ENCODE peak calls at places on chromosome X, in five cellular contexts. H is AG10803, X is GM13976, K is B cell, S is RWPE1. I is an unnamed sample.

GRCh38 chrX:16661495-16661894 is 11.5 kb downstream of the S100G start:
- DNase-seq in H (no peak), X (no peak), K (no peak), S (no peak), I (no peak)

GRCh38 chrX:39950035-39950688 is 147.6 kb downstream of the BCOR start:
- DNase-seq in H (peak), X (no peak), K (no peak), S (peak), I (no peak)

GRCh38 chrX:33211356-33212254 is at the start of gene DMD:
- DNase-seq in H (peak), X (no peak), K (no peak), S (peak), I (peak)

GRCh38 chrX:129706395-129707072 is 32.2 kb upstream of the XPNPEP2 start:
- DNase-seq in H (peak), X (no peak), K (no peak), S (no peak), I (no peak)

GRCh38 chrX:19214248-19214787 is 92.0 kb upstream of the ADGRG2 start:
- DNase-seq in H (no peak), X (no peak), K (no peak), S (no peak), I (no peak)

GRCh38 chrX:13357925-13358324 is 38.1 kb upstream of the ATXN3L start:
- DNase-seq in H (peak), X (no peak), K (no peak), S (peak), I (no peak)

GRCh38 chrX:131366387-131366786 is 77.3 kb upstream of the IGSF1 start:
- DNase-seq in H (no peak), X (no peak), K (no peak), S (no peak), I (no peak)

GRCh38 chrX:153885968-153886903 is at the start of gene L1CAM:
- DNase-seq in H (no peak), X (no peak), K (peak), S (peak), I (no peak)

GRCh38 chrX:46263494-46263893 is 281.7 kb downstream of the ZNF674 start:
- DNase-seq in H (no peak), X (no peak), K (no peak), S (no peak), I (no peak)

GRCh38 chrX:13364230-13364629 is 44.4 kb upstream of the ATXN3L start:
- DNase-seq in H (peak), X (no peak), K (no peak), S (no peak), I (no peak)

GRCh38 chrX:135740683-135741149 is 27.3 kb downstream of the CT45A3 start:
- DNase-seq in H (no peak), X (peak), K (peak), S (peak), I (peak)

GRCh38 chrX:40146471-40147398 is 49.0 kb upstream of the BCOR start:
- DNase-seq in H (no peak), X (peak), K (peak), S (peak), I (peak)

GRCh38 chrX:69503835-69504625 is at the start of gene NALF2:
- DNase-seq in H (peak), X (peak), K (peak), S (peak), I (peak)

GRCh38 chrX:148878371-148878770 is 378.0 kb downstream of the AFF2 start:
- DNase-seq in H (peak), X (no peak), K (no peak), S (peak), I (no peak)

GRCh38 chrX:7514871-7515599 is 327.9 kb upstream of the VCX start:
- DNase-seq in H (peak), X (no peak), K (no peak), S (no peak), I (no peak)

GRCh38 chrX:68363984-68364383 is 69.3 kb downstream of the OPHN1 start:
- DNase-seq in H (no peak), X (no peak), K (no peak), S (no peak), I (no peak)

GRCh38 chrX:149641832-149642231 is 10.2 kb upstream of the TMEM185A start:
- DNase-seq in H (peak), X (no peak), K (no peak), S (no peak), I (no peak)

GRCh38 chrX:110108381-110108796 is 105.5 kb downstream of the TMEM164 start:
- DNase-seq in H (peak), X (no peak), K (no peak), S (no peak), I (no peak)

GRCh38 chrX:41589634-41590270 is 99.0 kb upstream of the GPR34 start:
- DNase-seq in H (peak), X (no peak), K (no peak), S (no peak), I (no peak)

GRCh38 chrX:69156638-69157037 is 8.6 kb downstream of the PJA1 start:
- DNase-seq in H (no peak), X (no peak), K (no peak), S (no peak), I (no peak)

GRCh38 chrX:149871940-149872339 is 9.0 kb upstream of the MAGEA8 start:
- DNase-seq in H (no peak), X (peak), K (peak), S (peak), I (no peak)

GRCh38 chrX:74535633-74536141 is 78.7 kb downstream of the RLIM start:
- DNase-seq in H (peak), X (peak), K (peak), S (peak), I (peak)

GRCh38 chrX:107880054-107880610 is 54.5 kb downstream of the MID2 start:
- DNase-seq in H (no peak), X (no peak), K (no peak), S (peak), I (no peak)

GRCh38 chrX:45699158-45699557 is 498.5 kb upstream of the DIPK2B start:
- DNase-seq in H (no peak), X (no peak), K (no peak), S (no peak), I (no peak)

GRCh38 chrX:118189628-118190027 is 73.0 kb upstream of the KLHL13 start:
- DNase-seq in H (no peak), X (no peak), K (no peak), S (no peak), I (no peak)

GRCh38 chrX:148417934-148418333 is 82.5 kb upstream of the AFF2 start:
- DNase-seq in H (peak), X (no peak), K (no peak), S (no peak), I (no peak)

GRCh38 chrX:107629533-107629909 is 1.2 kb downstream of the PRPS1 start:
- DNase-seq in H (peak), X (no peak), K (peak), S (peak), I (no peak)

GRCh38 chrX:11257711-11258110 is 35.5 kb upstream of the AMELX start:
- DNase-seq in H (no peak), X (no peak), K (no peak), S (no peak), I (no peak)
- TF ChIP-seq CTCF in H (no peak), X (no peak), K (no peak), S (no peak), I (no peak)

GRCh38 chrX:120664081-120664480 is 34.2 kb upstream of the C1GALT1C1 start:
- DNase-seq in H (peak), X (no peak), K (peak), S (no peak), I (no peak)
- TF ChIP-seq CTCF in H (peak), X (no peak), K (peak), S (no peak), I (no peak)

GRCh38 chrX:145190801-145191389 is 56.4 kb upstream of the SPANXN1 start:
- DNase-seq in H (peak), X (no peak), K (no peak), S (peak), I (no peak)
- TF ChIP-seq CTCF in H (peak), X (no peak), K (no peak), S (peak), I (peak)

GRCh38 chrX:154918060-154918483 is 31.9 kb downstream of the F8A1 start:
- DNase-seq in H (peak), X (peak), K (peak), S (peak), I (peak)
- TF ChIP-seq CTCF in H (peak), X (peak), K (peak), S (peak), I (peak)

GRCh38 chrX:28177202-28177601 is 196.0 kb upstream of the DCAF8L1 start:
- DNase-seq in H (no peak), X (peak), K (no peak), S (peak), I (no peak)
- TF ChIP-seq CTCF in H (no peak), X (peak), K (no peak), S (no peak), I (peak)

DNA sequence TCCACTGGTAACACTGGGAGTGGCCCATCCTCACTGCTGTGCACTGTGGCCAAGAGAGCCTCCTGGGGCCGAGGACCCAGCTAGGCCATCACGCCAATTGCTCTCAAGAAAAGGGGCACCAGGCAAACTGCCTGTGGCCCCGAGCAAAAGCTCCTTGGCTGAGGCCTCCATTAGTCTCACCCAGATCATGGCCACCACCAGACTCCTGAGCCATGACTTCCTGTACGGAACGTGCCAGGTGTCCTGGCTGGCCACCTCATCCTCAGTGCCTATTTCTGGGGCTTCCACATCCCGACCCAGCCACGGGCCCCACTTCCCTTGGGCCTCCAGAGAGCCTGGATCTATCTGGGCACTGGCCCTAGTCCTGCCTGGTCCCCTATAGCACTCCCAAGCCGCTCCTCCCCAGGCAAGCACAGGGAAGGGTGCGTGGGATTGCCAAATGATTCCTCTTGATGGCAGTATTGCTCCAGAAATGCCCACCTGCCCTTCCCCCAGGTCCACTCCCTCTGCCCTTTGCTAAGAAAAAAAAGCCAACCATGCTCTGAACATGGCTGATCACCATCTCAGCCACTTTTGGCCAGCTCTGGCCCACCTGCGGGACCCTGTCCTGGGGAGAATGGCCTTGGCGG is 212.6 kb upstream of the AGTR2 start:
- DNase-seq in H (no peak), X (peak), K (no peak), S (no peak), I (no peak)
- TF ChIP-seq CTCF in H (no peak), X (no peak), K (no peak), S (no peak), I (peak)

DNA sequence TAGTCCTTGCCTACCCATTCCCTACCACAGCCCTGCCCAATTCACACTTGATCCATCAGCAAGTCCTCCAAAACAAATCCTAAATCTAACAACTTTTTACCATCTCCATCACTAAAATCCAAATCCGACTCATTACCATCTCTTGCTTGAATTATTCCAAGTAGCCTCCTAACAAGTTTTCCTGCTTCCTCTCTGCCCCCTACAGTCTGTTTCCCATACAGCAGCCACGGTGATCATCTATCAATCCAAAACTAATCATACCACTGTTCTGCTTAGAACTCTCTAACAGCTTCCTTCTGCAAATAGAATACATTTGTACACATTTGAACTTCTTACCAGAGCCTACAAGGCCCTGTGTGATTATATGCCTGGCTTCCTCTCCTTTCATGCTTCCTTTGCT is 133.0 kb downstream of the SHROOM4 start:
- DNase-seq in H (no peak), X (no peak), K (no peak), S (no peak), I (no peak)
- TF ChIP-seq CTCF in H (peak), X (no peak), K (no peak), S (no peak), I (peak)

DNA sequence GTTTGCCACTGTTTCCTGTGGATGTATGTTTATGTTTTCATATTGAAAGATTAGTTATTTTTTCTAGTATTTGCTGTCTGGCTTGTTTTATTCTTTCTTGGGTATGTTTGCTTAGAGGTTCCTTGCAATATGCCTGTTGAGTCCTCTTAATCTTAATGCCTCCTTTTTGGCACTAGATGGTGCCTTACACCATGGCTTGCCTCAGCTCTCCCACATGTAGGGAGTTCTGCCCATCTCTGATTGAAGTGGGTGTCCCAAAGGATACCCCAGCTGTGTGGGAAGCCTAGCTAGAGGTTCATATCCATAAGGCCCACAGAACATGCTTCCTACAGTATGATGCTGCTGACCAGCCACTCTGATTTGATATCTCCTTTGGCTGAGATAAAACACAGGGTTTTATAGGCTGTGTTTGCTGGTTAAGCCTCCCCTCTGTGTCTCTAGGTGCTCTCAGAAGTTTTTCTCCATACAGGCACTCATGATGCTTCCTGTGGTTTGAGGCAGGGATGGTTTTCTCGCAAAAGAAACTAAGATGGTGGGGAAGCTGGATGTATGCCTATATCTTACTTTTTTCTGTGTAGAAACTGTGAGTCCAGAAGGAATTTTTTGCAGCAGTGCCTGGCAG is 162.4 kb downstream of the ASB9 start:
- DNase-seq in H (no peak), X (no peak), K (peak), S (no peak), I (no peak)
- TF ChIP-seq CTCF in H (no peak), X (no peak), K (no peak), S (no peak), I (no peak)

GRCh38 chrX:54786972-54787371 is 11.1 kb downstream of the ITIH6 start:
- DNase-seq in H (no peak), X (no peak), K (peak), S (peak), I (no peak)
- TF ChIP-seq CTCF in H (no peak), X (peak), K (peak), S (no peak), I (peak)